ENCODE peak calls at places on chromosomes 3 and 15, in five cellular contexts. R is HT1080; X is activated CD4-positive, CD25-positive, alpha-beta regulatory T cell; S is HEK293T; W is stromal cell of bone marrow. M is an unnamed sample.

GRCh38 chr15:65089206-65089824 is 12.8 kb downstream of the KBTBD13 start:
- DNase-seq in R (no peak), X (no peak), S (no peak), W (no peak), M (no peak)

GRCh38 chr3:177441813-177442646 is 244.7 kb upstream of the TBL1XR1 start:
- DNase-seq in R (no peak), X (no peak), S (no peak), W (no peak), M (no peak)

GRCh38 chr3:141368062-141368924 is at the start of gene ZBTB38:
- DNase-seq in R (peak; percentile 100), X (no peak), S (peak; percentile 37), W (peak; percentile 79), M (peak; percentile 81)

GRCh38 chr3:7788881-7789280 is 712.7 kb upstream of the LMCD1 start:
- DNase-seq in R (no peak), X (no peak), S (no peak), W (no peak), M (no peak)

GRCh38 chr15:98943609-98944111 is 63.9 kb downstream of the PGPEP1L start:
- DNase-seq in R (no peak), X (no peak), S (no peak), W (no peak), M (no peak)

GRCh38 chr15:80121546-80121945 is 31.3 kb upstream of the FAH start:
- DNase-seq in R (no peak), X (no peak), S (no peak), W (no peak), M (no peak)

GRCh38 chr3:15300318-15301078 is 31.9 kb downstream of the SH3BP5 start:
- DNase-seq in R (peak; percentile 98), X (no peak), S (no peak), W (peak; percentile 88), M (peak; percentile 44)

GRCh38 chr3:125594581-125595011 is 701 bp downstream of the OSBPL11 start:
- DNase-seq in R (no peak), X (no peak), S (no peak), W (no peak), M (no peak)

M was measured in GM04503.